ENCODE peak calls at places on chromosomes 1 and 21, in four cellular contexts. One of them, this sample, is unnamed.

GRCh38 chr1:151156515-151156819 is at the start of gene TNFAIP8L2:
- DNase-seq in iPS DF 6.9: no peak
- DNase-seq in cardiac muscle cell: no peak
- DNase-seq in AG10803: no peak
- DNase-seq in this sample: no peak

GRCh38 chr1:229092377-229093257 is 178.3 kb upstream of the RAB4A start:
- DNase-seq in iPS DF 6.9: no peak
- DNase-seq in cardiac muscle cell: no peak
- DNase-seq in AG10803: no peak
- DNase-seq in this sample: no peak

GRCh38 chr1:93255222-93256079 is 74.9 kb downstream of the CCDC18 start:
- DNase-seq in AG10803: peak; percentile 72
- DNase-seq in cardiac muscle cell: peak; percentile 32
- DNase-seq in iPS DF 6.9: no peak
- DNase-seq in this sample: peak; percentile 16

GRCh38 chr1:77513839-77514763 is 168.4 kb downstream of the ZZZ3 start:
- DNase-seq in AG10803: peak; percentile 98
- DNase-seq in iPS DF 6.9: no peak
- DNase-seq in cardiac muscle cell: peak; percentile 94
- DNase-seq in this sample: peak; percentile 70

GRCh38 chr1:55050283-55050682 is 10.9 kb downstream of the PCSK9 start:
- DNase-seq in cardiac muscle cell: peak; percentile 76
- DNase-seq in AG10803: peak; percentile 58
- DNase-seq in iPS DF 6.9: no peak
- DNase-seq in this sample: peak; percentile 47

GRCh38 chr1:57033222-57034019 is 67.6 kb upstream of the C8B start:
- DNase-seq in iPS DF 6.9: no peak
- DNase-seq in cardiac muscle cell: no peak
- DNase-seq in AG10803: peak; percentile 3
- DNase-seq in this sample: no peak

GRCh38 chr1:247373721-247374141 is 42.1 kb upstream of the ZNF496 start:
- DNase-seq in iPS DF 6.9: peak; percentile 63
- DNase-seq in AG10803: no peak
- DNase-seq in cardiac muscle cell: peak; percentile 62
- DNase-seq in this sample: no peak

GRCh38 chr21:32812035-32812434 is 40.5 kb upstream of the PAXBP1 start:
- DNase-seq in cardiac muscle cell: no peak
- DNase-seq in iPS DF 6.9: no peak
- DNase-seq in AG10803: peak; percentile 65
- DNase-seq in this sample: no peak

GRCh38 chr1:219041141-219041540 is 132.5 kb upstream of the LYPLAL1 start:
- DNase-seq in cardiac muscle cell: peak; percentile 79
- DNase-seq in AG10803: peak; percentile 27
- DNase-seq in iPS DF 6.9: no peak
- DNase-seq in this sample: peak; percentile 74

GRCh38 chr1:156115514-156116374 is 1.2 kb downstream of the LMNA start:
- DNase-seq in AG10803: peak; percentile 66
- DNase-seq in iPS DF 6.9: no peak
- DNase-seq in cardiac muscle cell: peak; percentile 86
- DNase-seq in this sample: no peak

GRCh38 chr1:171590022-171590421 is 32.0 kb upstream of the MYOCOS start:
- DNase-seq in AG10803: no peak
- DNase-seq in iPS DF 6.9: no peak
- DNase-seq in cardiac muscle cell: peak; percentile 36
- DNase-seq in this sample: no peak

GRCh38 chr1:39485046-39485803 is 6.2 kb upstream of the BMP8A start:
- DNase-seq in iPS DF 6.9: no peak
- DNase-seq in AG10803: no peak
- DNase-seq in cardiac muscle cell: peak; percentile 19
- DNase-seq in this sample: no peak

GRCh38 chr1:43554444-43554992 is 23.8 kb downstream of the PTPRF start:
- DNase-seq in iPS DF 6.9: no peak
- DNase-seq in AG10803: peak; percentile 48
- DNase-seq in cardiac muscle cell: peak; percentile 59
- DNase-seq in this sample: peak; percentile 16

GRCh38 chr1:196380311-196380710 is 227.9 kb downstream of the KCNT2 start:
- DNase-seq in iPS DF 6.9: no peak
- DNase-seq in cardiac muscle cell: peak; percentile 24
- DNase-seq in AG10803: no peak
- DNase-seq in this sample: no peak

GRCh38 chr1:149931212-149931805 is 3.7 kb upstream of the SF3B4 start:
- DNase-seq in cardiac muscle cell: no peak
- DNase-seq in iPS DF 6.9: no peak
- DNase-seq in AG10803: no peak
- DNase-seq in this sample: no peak

GRCh38 chr1:194184402-194184801 is 998.0 kb upstream of the B3GALT2 start:
- DNase-seq in cardiac muscle cell: no peak
- DNase-seq in iPS DF 6.9: no peak
- DNase-seq in AG10803: no peak
- DNase-seq in this sample: no peak

GRCh38 chr1:62407398-62408009 is 29.3 kb upstream of the USP1 start:
- DNase-seq in AG10803: peak; percentile 59
- DNase-seq in cardiac muscle cell: peak; percentile 73
- DNase-seq in iPS DF 6.9: peak; percentile 63
- DNase-seq in this sample: no peak

GRCh38 chr1:234994411-234995295 is 134.0 kb downstream of the TOMM20 start:
- DNase-seq in iPS DF 6.9: no peak
- DNase-seq in AG10803: no peak
- DNase-seq in cardiac muscle cell: no peak
- DNase-seq in this sample: no peak

GRCh38 chr1:112998592-112999235 is 42.7 kb upstream of the SLC16A1 start:
- DNase-seq in cardiac muscle cell: peak; percentile 98
- DNase-seq in iPS DF 6.9: no peak
- DNase-seq in AG10803: peak; percentile 94
- DNase-seq in this sample: peak; percentile 49

GRCh38 chr1:184754479-184755225 is at the start of gene EDEM3:
- DNase-seq in iPS DF 6.9: peak; percentile 97
- DNase-seq in AG10803: peak; percentile 99
- DNase-seq in cardiac muscle cell: peak; percentile 100
- DNase-seq in this sample: peak; percentile 99

GRCh38 chr1:184753608-184754478 is 815 bp downstream of the EDEM3 start:
- DNase-seq in cardiac muscle cell: peak; percentile 44
- DNase-seq in iPS DF 6.9: no peak
- DNase-seq in AG10803: peak; percentile 24
- DNase-seq in this sample: no peak

GRCh38 chr1:184755226-184756065 is 788 bp upstream of the EDEM3 start:
- DNase-seq in AG10803: peak; percentile 28
- DNase-seq in iPS DF 6.9: no peak
- DNase-seq in cardiac muscle cell: peak; percentile 52
- DNase-seq in this sample: peak; percentile 17

GRCh38 chr1:184753093-184753492 is 1.6 kb downstream of the EDEM3 start:
- DNase-seq in cardiac muscle cell: no peak
- DNase-seq in iPS DF 6.9: no peak
- DNase-seq in AG10803: no peak
- DNase-seq in this sample: no peak

GRCh38 chr1:184752656-184753055 is 2.0 kb downstream of the EDEM3 start:
- DNase-seq in AG10803: no peak
- DNase-seq in iPS DF 6.9: no peak
- DNase-seq in cardiac muscle cell: no peak
- DNase-seq in this sample: no peak
- H3K4me3 ChIP-seq in AG10803: no peak overlapping the region
- H3K4me3 ChIP-seq in iPS DF 6.9: no peak overlapping the region
- H3K4me3 ChIP-seq in cardiac muscle cell: no peak overlapping the region
- H3K4me3 ChIP-seq in this sample: no peak overlapping the region

GRCh38 chr1:61183471-61184034 is 101.2 kb downstream of the NFIA start:
- DNase-seq in AG10803: peak; percentile 31
- DNase-seq in iPS DF 6.9: no peak
- DNase-seq in cardiac muscle cell: peak; percentile 81
- DNase-seq in this sample: no peak

GRCh38 chr1:61184714-61185106 is 102.3 kb downstream of the NFIA start:
- DNase-seq in cardiac muscle cell: no peak
- DNase-seq in AG10803: no peak
- DNase-seq in iPS DF 6.9: no peak
- DNase-seq in this sample: no peak

GRCh38 chr1:61186753-61187152 is 104.4 kb downstream of the NFIA start:
- DNase-seq in AG10803: peak; percentile 23
- DNase-seq in cardiac muscle cell: no peak
- DNase-seq in iPS DF 6.9: no peak
- DNase-seq in this sample: no peak

GRCh38 chr1:61182049-61182448 is 99.7 kb downstream of the NFIA start:
- DNase-seq in iPS DF 6.9: no peak
- DNase-seq in cardiac muscle cell: peak; percentile 66
- DNase-seq in AG10803: peak; percentile 70
- DNase-seq in this sample: peak; percentile 74

GRCh38 chr1:61184035-61184713 is 101.8 kb downstream of the NFIA start:
- DNase-seq in AG10803: peak; percentile 87
- DNase-seq in iPS DF 6.9: no peak
- DNase-seq in cardiac muscle cell: peak; percentile 98
- DNase-seq in this sample: peak; percentile 67
- H3K4me3 ChIP-seq in AG10803: peak overlapping the region; percentile 18
- H3K4me3 ChIP-seq in iPS DF 6.9: no peak overlapping the region
- H3K4me3 ChIP-seq in cardiac muscle cell: no peak overlapping the region
- H3K4me3 ChIP-seq in this sample: peak overlapping the region; percentile 23

GRCh38 chr1:160206421-160207117 is 1.4 kb downstream of the PEA15 start:
- DNase-seq in iPS DF 6.9: peak; percentile 22
- DNase-seq in AG10803: peak; percentile 92
- DNase-seq in cardiac muscle cell: peak; percentile 89
- DNase-seq in this sample: peak; percentile 62
- H3K4me3 ChIP-seq in iPS DF 6.9: no peak overlapping the region
- H3K4me3 ChIP-seq in AG10803: peak overlapping the region; percentile 93
- H3K4me3 ChIP-seq in cardiac muscle cell: peak overlapping the region; percentile 100
- H3K4me3 ChIP-seq in this sample: peak overlapping the region; percentile 95

GRCh38 chr1:14600405-14601150 is 2.1 kb downstream of the KAZN start:
- DNase-seq in AG10803: no peak
- DNase-seq in cardiac muscle cell: no peak
- DNase-seq in iPS DF 6.9: no peak
- DNase-seq in this sample: no peak
- H3K4me3 ChIP-seq in AG10803: no peak overlapping the region
- H3K4me3 ChIP-seq in cardiac muscle cell: peak overlapping the region; percentile 80
- H3K4me3 ChIP-seq in iPS DF 6.9: no peak overlapping the region
- H3K4me3 ChIP-seq in this sample: no peak overlapping the region

GRCh38 chr1:46131093-46131492 is 1.3 kb downstream of the PIK3R3 start:
- DNase-seq in AG10803: no peak
- DNase-seq in iPS DF 6.9: no peak
- DNase-seq in cardiac muscle cell: no peak
- DNase-seq in this sample: no peak
- H3K4me3 ChIP-seq in AG10803: peak overlapping the region; percentile 76
- H3K4me3 ChIP-seq in iPS DF 6.9: peak overlapping the region; percentile 19
- H3K4me3 ChIP-seq in cardiac muscle cell: peak overlapping the region; percentile 94
- H3K4me3 ChIP-seq in this sample: peak overlapping the region; percentile 84

GRCh38 chr1:91511386-91511785 is 10.7 kb downstream of the CDC7 start:
- DNase-seq in AG10803: peak; percentile 64
- DNase-seq in iPS DF 6.9: no peak
- DNase-seq in cardiac muscle cell: peak; percentile 72
- DNase-seq in this sample: no peak

GRCh38 chr1:91507330-91507729 is 6.7 kb downstream of the CDC7 start:
- DNase-seq in iPS DF 6.9: no peak
- DNase-seq in AG10803: no peak
- DNase-seq in cardiac muscle cell: peak; percentile 21
- DNase-seq in this sample: no peak

GRCh38 chr1:91510754-91511153 is 10.1 kb downstream of the CDC7 start:
- DNase-seq in AG10803: no peak
- DNase-seq in iPS DF 6.9: no peak
- DNase-seq in cardiac muscle cell: no peak
- DNase-seq in this sample: no peak

GRCh38 chr1:91515994-91516393 is 15.3 kb downstream of the CDC7 start:
- DNase-seq in cardiac muscle cell: no peak
- DNase-seq in iPS DF 6.9: no peak
- DNase-seq in AG10803: no peak
- DNase-seq in this sample: no peak

DNA sequence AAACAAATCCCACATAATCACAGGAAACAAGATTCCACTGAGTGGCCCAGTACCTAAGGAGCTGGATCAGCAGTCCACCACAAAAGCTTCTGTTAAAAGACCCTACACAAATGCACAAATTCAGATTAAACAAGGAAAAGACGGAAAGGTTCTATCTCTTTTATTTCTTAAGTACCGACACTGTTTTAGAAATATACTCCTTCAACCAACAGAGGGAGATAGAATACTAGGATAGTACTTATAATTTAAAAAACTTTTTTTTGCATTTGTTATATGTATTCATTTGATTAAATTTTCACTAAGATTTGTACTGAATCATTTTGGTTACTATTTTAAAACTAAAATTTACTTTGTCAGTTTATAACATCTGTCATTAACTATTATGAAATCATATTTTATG is 12.5 kb downstream of the CDC7 start:
- DNase-seq in cardiac muscle cell: peak; percentile 57
- DNase-seq in iPS DF 6.9: no peak
- DNase-seq in AG10803: peak; percentile 54
- DNase-seq in this sample: no peak
- H3K4me3 ChIP-seq in cardiac muscle cell: no peak overlapping the region
- H3K4me3 ChIP-seq in iPS DF 6.9: no peak overlapping the region
- H3K4me3 ChIP-seq in AG10803: no peak overlapping the region
- H3K4me3 ChIP-seq in this sample: no peak overlapping the region

DNA sequence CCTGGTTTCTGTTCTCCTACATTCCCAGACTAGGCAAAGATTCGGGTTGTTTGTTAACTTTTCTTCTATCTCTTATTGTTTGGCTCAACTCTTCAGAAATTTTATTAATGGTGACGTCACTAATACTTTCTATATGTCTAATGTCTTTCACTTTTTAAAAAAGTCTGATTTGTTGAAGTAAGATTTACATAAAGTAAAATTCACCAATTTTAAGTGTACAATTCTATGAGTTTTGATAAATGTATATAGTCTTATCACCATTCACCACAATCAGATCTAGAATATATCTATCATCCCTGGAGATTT is 27.8 kb downstream of the EXTL2 start:
- DNase-seq in AG10803: no peak
- DNase-seq in iPS DF 6.9: no peak
- DNase-seq in cardiac muscle cell: no peak
- DNase-seq in this sample: no peak
- H3K4me3 ChIP-seq in AG10803: no peak overlapping the region
- H3K4me3 ChIP-seq in iPS DF 6.9: no peak overlapping the region
- H3K4me3 ChIP-seq in cardiac muscle cell: no peak overlapping the region
- H3K4me3 ChIP-seq in this sample: no peak overlapping the region

This sample was measured in skeletal muscle cell.